ENCODE peak calls at places on chromosomes 5 and 9, in six cellular contexts. X, V, Q, D, R and A are unnamed samples.

GRCh38 chr5:59296317-59297264 is 596.9 kb downstream of the PDE4D start:
- DNase-seq in R (no peak), D (no peak), V (no peak), Q (peak), X (peak), A (peak)

GRCh38 chr5:174046558-174046957 is 1.1 kb downstream of the NSG2 start:
- DNase-seq in X (no peak), R (no peak), Q (no peak), V (no peak), D (no peak), A (no peak)

GRCh38 chr9:135770203-135770535 is 68.2 kb downstream of the KCNT1 start:
- DNase-seq in Q (no peak), R (no peak), V (no peak), X (no peak), D (no peak), A (no peak)

GRCh38 chr9:130208600-130209347 is 36.6 kb downstream of the NCS1 start:
- DNase-seq in V (no peak), X (no peak), D (peak), R (no peak), Q (no peak), A (no peak)

GRCh38 chr9:117665601-117666377 is 38.4 kb upstream of the TLR4 start:
- DNase-seq in V (no peak), Q (no peak), R (no peak), D (no peak), X (no peak), A (no peak)

GRCh38 chr5:861442-862366 is 10.9 kb upstream of the ZDHHC11 start:
- DNase-seq in D (no peak), R (no peak), V (no peak), X (no peak), Q (no peak), A (no peak)

GRCh38 chr5:179044765-179045164 is 15.4 kb upstream of the ZNF354C start:
- DNase-seq in Q (no peak), R (no peak), X (no peak), D (no peak), V (no peak), A (no peak)

GRCh38 chr9:87063883-87064282 is 116.6 kb upstream of the GAS1 start:
- DNase-seq in D (no peak), Q (peak), X (peak), R (no peak), V (no peak), A (peak)

GRCh38 chr5:172658869-172659513 is 17.9 kb downstream of the NEURL1B start:
- DNase-seq in Q (peak), R (no peak), V (no peak), D (no peak), X (no peak), A (peak)

GRCh38 chr5:153714732-153715287 is 224.3 kb downstream of the GRIA1 start:
- DNase-seq in X (no peak), Q (peak), D (no peak), R (no peak), V (no peak), A (no peak)

GRCh38 chr9:12775963-12776774 is 1.3 kb downstream of the LURAP1L start:
- DNase-seq in D (peak), V (no peak), X (peak), Q (peak), R (no peak), A (peak)

GRCh38 chr5:121963409-121963808 is 1.6 kb downstream of the SRFBP1 start:
- DNase-seq in V (no peak), Q (no peak), D (peak), X (no peak), R (no peak), A (no peak)

GRCh38 chr5:41871866-41872265 is 1.6 kb upstream of the OXCT1 start:
- DNase-seq in V (no peak), D (no peak), X (no peak), Q (peak), R (no peak), A (peak)

GRCh38 chr5:139394123-139394653 is 716 bp downstream of the PROB1 start:
- DNase-seq in R (no peak), X (no peak), Q (no peak), D (no peak), V (no peak), A (peak)

GRCh38 chr5:167658890-167659289 is 632.6 kb upstream of the WWC1 start:
- DNase-seq in V (no peak), D (no peak), X (peak), R (no peak), Q (no peak), A (peak)

GRCh38 chr9:5783982-5784381 is 48.9 kb downstream of the ERMP1 start:
- DNase-seq in V (no peak), D (no peak), R (no peak), X (peak), Q (peak), A (peak)

GRCh38 chr9:37413311-37413710 is 9.2 kb upstream of the GRHPR start:
- DNase-seq in V (no peak), Q (peak), X (peak), R (no peak), D (no peak), A (no peak)

GRCh38 chr5:142086229-142086628 is 22.4 kb upstream of the NDFIP1 start:
- DNase-seq in D (no peak), V (no peak), X (no peak), Q (no peak), R (no peak), A (no peak)

GRCh38 chr9:89527084-89527483 is 29.2 kb upstream of the SEMA4D start:
- DNase-seq in V (no peak), X (no peak), R (no peak), D (peak), Q (no peak), A (no peak)

GRCh38 chr9:35714579-35715252 is 17.3 kb downstream of the TLN1 start:
- DNase-seq in X (no peak), D (no peak), Q (no peak), R (no peak), V (no peak), A (no peak)

GRCh38 chr5:111954516-111955337 is 197.7 kb upstream of the NREP start:
- DNase-seq in X (peak), D (no peak), Q (peak), V (no peak), R (no peak), A (no peak)

GRCh38 chr9:114450181-114450580 is 55.1 kb downstream of the WHRN start:
- DNase-seq in Q (no peak), D (no peak), R (no peak), V (no peak), X (no peak), A (no peak)

GRCh38 chr5:115033861-115034260 is 135.8 kb downstream of the TRIM36 start:
- DNase-seq in Q (peak), V (no peak), R (no peak), X (no peak), D (peak), A (no peak)

GRCh38 chr9:96505316-96505991 is 55.5 kb downstream of the HABP4 start:
- DNase-seq in V (no peak), D (no peak), Q (no peak), X (no peak), R (no peak), A (no peak)

GRCh38 chr9:3746296-3747275 is 220.8 kb upstream of the RFX3 start:
- DNase-seq in X (peak), Q (peak), D (no peak), V (no peak), R (no peak), A (peak)

GRCh38 chr9:97504381-97505216 is 3.1 kb downstream of the TMOD1 start:
- DNase-seq in R (no peak), X (no peak), V (no peak), D (no peak), Q (no peak), A (peak)

GRCh38 chr9:121744002-121744686 is 92.7 kb downstream of the DAB2IP start:
- DNase-seq in D (peak), V (no peak), X (no peak), R (peak), Q (no peak), A (peak)

GRCh38 chr9:35771524-35771923 is 17.4 kb upstream of the MSMP start:
- DNase-seq in V (no peak), D (no peak), Q (no peak), R (no peak), X (no peak), A (peak)

GRCh38 chr9:113785334-113785733 is 90.8 kb upstream of the ZNF618 start:
- DNase-seq in V (no peak), X (no peak), D (no peak), R (no peak), Q (no peak), A (no peak)

GRCh38 chr9:97747201-97747965 is 50.2 kb upstream of the XPA start:
- DNase-seq in D (no peak), R (no peak), Q (no peak), X (peak), V (no peak), A (peak)

GRCh38 chr5:141878771-141879759 is 855 bp upstream of the PCDH1 start:
- DNase-seq in R (peak), V (peak), D (peak), Q (peak), X (peak), A (peak)

GRCh38 chr9:92964981-92965758 is 17.8 kb downstream of the FGD3 start:
- DNase-seq in D (peak), Q (no peak), R (peak), V (no peak), X (no peak), A (no peak)

GRCh38 chr9:104970588-104970987 is 42.6 kb upstream of the ABCA1 start:
- DNase-seq in V (no peak), D (no peak), X (peak), Q (peak), R (no peak), A (peak)

GRCh38 chr5:76082790-76083554 is at the start of gene SV2C:
- DNase-seq in V (no peak), D (peak), Q (peak), X (peak), R (no peak), A (no peak)

GRCh38 chr5:89826938-89827337 is 582.6 kb downstream of the CETN3 start:
- DNase-seq in Q (no peak), R (no peak), X (no peak), D (peak), V (no peak), A (no peak)

GRCh38 chr5:78610633-78611032 is 37.9 kb downstream of the LHFPL2 start:
- DNase-seq in R (no peak), V (no peak), Q (no peak), D (no peak), X (no peak), A (no peak)

GRCh38 chr5:134188092-134188491 is 11.3 kb upstream of the SKP1 start:
- DNase-seq in R (no peak), X (no peak), D (no peak), Q (peak), V (no peak), A (no peak)